ENCODE peak calls at places on chromosome 6, in eight cellular contexts. One of them, this sample, is unnamed.

GRCh38 chr6:33278392-33278741 is 1.4 kb downstream of the B3GALT4 start:
- DNase-seq in stimulated activated CD4-positive, alpha-beta T cell treated with anti-CD3 and anti-CD28 coated beads, Interleukin-1b, Interleukin-23, amount 100 ng/mL, for 1 hour: no peak
- DNase-seq in memory B cell: no peak
- DNase-seq in stimulated activated CD8-positive, alpha-beta memory T cell treated with anti-CD3 and anti-CD28 coated beads, Interleukin-2, amount 100 ng/mL, for 1 hour: no peak
- DNase-seq in NCI-H1092: no peak
- DNase-seq in iPS-NIHi11: no peak
- DNase-seq in activated CD4-positive, alpha-beta T cell treated with anti-CD3 and anti-CD28 coated beads, Interleukin-2, amount 50 U/mL, for 1 hour: no peak
- DNase-seq in effector memory CD4-positive, alpha-beta T cell: no peak
- DNase-seq in this sample: no peak

GRCh38 chr6:135759831-135760230 is 91.7 kb upstream of the PDE7B start:
- DNase-seq in stimulated activated CD4-positive, alpha-beta T cell treated with anti-CD3 and anti-CD28 coated beads, Interleukin-1b, Interleukin-23, amount 100 ng/mL, for 1 hour: no peak
- DNase-seq in memory B cell: no peak
- DNase-seq in stimulated activated CD8-positive, alpha-beta memory T cell treated with anti-CD3 and anti-CD28 coated beads, Interleukin-2, amount 100 ng/mL, for 1 hour: no peak
- DNase-seq in NCI-H1092: no peak
- DNase-seq in iPS-NIHi11: no peak
- DNase-seq in activated CD4-positive, alpha-beta T cell treated with anti-CD3 and anti-CD28 coated beads, Interleukin-2, amount 50 U/mL, for 1 hour: no peak
- DNase-seq in effector memory CD4-positive, alpha-beta T cell: no peak
- DNase-seq in this sample: no peak

GRCh38 chr6:137488736-137489409 is 5.3 kb downstream of the OLIG3 start:
- DNase-seq in stimulated activated CD4-positive, alpha-beta T cell treated with anti-CD3 and anti-CD28 coated beads, Interleukin-1b, Interleukin-23, amount 100 ng/mL, for 1 hour: no peak
- DNase-seq in memory B cell: no peak
- DNase-seq in stimulated activated CD8-positive, alpha-beta memory T cell treated with anti-CD3 and anti-CD28 coated beads, Interleukin-2, amount 100 ng/mL, for 1 hour: no peak
- DNase-seq in NCI-H1092: no peak
- DNase-seq in iPS-NIHi11: peak
- DNase-seq in activated CD4-positive, alpha-beta T cell treated with anti-CD3 and anti-CD28 coated beads, Interleukin-2, amount 50 U/mL, for 1 hour: no peak
- DNase-seq in effector memory CD4-positive, alpha-beta T cell: no peak
- DNase-seq in this sample: no peak

GRCh38 chr6:169868458-169868857 is 117.0 kb downstream of the ERMARD start:
- DNase-seq in stimulated activated CD4-positive, alpha-beta T cell treated with anti-CD3 and anti-CD28 coated beads, Interleukin-1b, Interleukin-23, amount 100 ng/mL, for 1 hour: no peak
- DNase-seq in memory B cell: peak
- DNase-seq in stimulated activated CD8-positive, alpha-beta memory T cell treated with anti-CD3 and anti-CD28 coated beads, Interleukin-2, amount 100 ng/mL, for 1 hour: peak
- DNase-seq in NCI-H1092: no peak
- DNase-seq in iPS-NIHi11: no peak
- DNase-seq in activated CD4-positive, alpha-beta T cell treated with anti-CD3 and anti-CD28 coated beads, Interleukin-2, amount 50 U/mL, for 1 hour: peak
- DNase-seq in effector memory CD4-positive, alpha-beta T cell: no peak
- DNase-seq in this sample: peak

GRCh38 chr6:38352636-38353035 is 287.1 kb downstream of the BTBD9 start:
- DNase-seq in stimulated activated CD4-positive, alpha-beta T cell treated with anti-CD3 and anti-CD28 coated beads, Interleukin-1b, Interleukin-23, amount 100 ng/mL, for 1 hour: no peak
- DNase-seq in memory B cell: no peak
- DNase-seq in stimulated activated CD8-positive, alpha-beta memory T cell treated with anti-CD3 and anti-CD28 coated beads, Interleukin-2, amount 100 ng/mL, for 1 hour: no peak
- DNase-seq in NCI-H1092: no peak
- DNase-seq in iPS-NIHi11: no peak
- DNase-seq in activated CD4-positive, alpha-beta T cell treated with anti-CD3 and anti-CD28 coated beads, Interleukin-2, amount 50 U/mL, for 1 hour: no peak
- DNase-seq in effector memory CD4-positive, alpha-beta T cell: no peak
- DNase-seq in this sample: no peak

GRCh38 chr6:1376653-1377052 is 12.7 kb upstream of the FOXF2 start:
- DNase-seq in stimulated activated CD4-positive, alpha-beta T cell treated with anti-CD3 and anti-CD28 coated beads, Interleukin-1b, Interleukin-23, amount 100 ng/mL, for 1 hour: no peak
- DNase-seq in memory B cell: no peak
- DNase-seq in stimulated activated CD8-positive, alpha-beta memory T cell treated with anti-CD3 and anti-CD28 coated beads, Interleukin-2, amount 100 ng/mL, for 1 hour: no peak
- DNase-seq in NCI-H1092: no peak
- DNase-seq in iPS-NIHi11: no peak
- DNase-seq in activated CD4-positive, alpha-beta T cell treated with anti-CD3 and anti-CD28 coated beads, Interleukin-2, amount 50 U/mL, for 1 hour: no peak
- DNase-seq in effector memory CD4-positive, alpha-beta T cell: no peak
- DNase-seq in this sample: no peak

GRCh38 chr6:79421707-79422484 is 115.3 kb downstream of the LCA5 start:
- DNase-seq in stimulated activated CD4-positive, alpha-beta T cell treated with anti-CD3 and anti-CD28 coated beads, Interleukin-1b, Interleukin-23, amount 100 ng/mL, for 1 hour: no peak
- DNase-seq in memory B cell: no peak
- DNase-seq in stimulated activated CD8-positive, alpha-beta memory T cell treated with anti-CD3 and anti-CD28 coated beads, Interleukin-2, amount 100 ng/mL, for 1 hour: no peak
- DNase-seq in NCI-H1092: peak
- DNase-seq in iPS-NIHi11: no peak
- DNase-seq in activated CD4-positive, alpha-beta T cell treated with anti-CD3 and anti-CD28 coated beads, Interleukin-2, amount 50 U/mL, for 1 hour: no peak
- DNase-seq in effector memory CD4-positive, alpha-beta T cell: no peak
- DNase-seq in this sample: no peak

GRCh38 chr6:16959789-16960188 is 142.1 kb upstream of the STMND1 start:
- DNase-seq in stimulated activated CD4-positive, alpha-beta T cell treated with anti-CD3 and anti-CD28 coated beads, Interleukin-1b, Interleukin-23, amount 100 ng/mL, for 1 hour: no peak
- DNase-seq in memory B cell: no peak
- DNase-seq in stimulated activated CD8-positive, alpha-beta memory T cell treated with anti-CD3 and anti-CD28 coated beads, Interleukin-2, amount 100 ng/mL, for 1 hour: no peak
- DNase-seq in NCI-H1092: no peak
- DNase-seq in iPS-NIHi11: no peak
- DNase-seq in activated CD4-positive, alpha-beta T cell treated with anti-CD3 and anti-CD28 coated beads, Interleukin-2, amount 50 U/mL, for 1 hour: no peak
- DNase-seq in effector memory CD4-positive, alpha-beta T cell: no peak
- DNase-seq in this sample: no peak

GRCh38 chr6:163962627-163963117 is 548.2 kb downstream of the QKI start:
- DNase-seq in stimulated activated CD4-positive, alpha-beta T cell treated with anti-CD3 and anti-CD28 coated beads, Interleukin-1b, Interleukin-23, amount 100 ng/mL, for 1 hour: no peak
- DNase-seq in memory B cell: no peak
- DNase-seq in stimulated activated CD8-positive, alpha-beta memory T cell treated with anti-CD3 and anti-CD28 coated beads, Interleukin-2, amount 100 ng/mL, for 1 hour: no peak
- DNase-seq in NCI-H1092: no peak
- DNase-seq in iPS-NIHi11: no peak
- DNase-seq in activated CD4-positive, alpha-beta T cell treated with anti-CD3 and anti-CD28 coated beads, Interleukin-2, amount 50 U/mL, for 1 hour: no peak
- DNase-seq in effector memory CD4-positive, alpha-beta T cell: no peak
- DNase-seq in this sample: peak

GRCh38 chr6:43773050-43773956 is 3.3 kb downstream of the VEGFA start:
- DNase-seq in stimulated activated CD4-positive, alpha-beta T cell treated with anti-CD3 and anti-CD28 coated beads, Interleukin-1b, Interleukin-23, amount 100 ng/mL, for 1 hour: no peak
- DNase-seq in memory B cell: peak
- DNase-seq in stimulated activated CD8-positive, alpha-beta memory T cell treated with anti-CD3 and anti-CD28 coated beads, Interleukin-2, amount 100 ng/mL, for 1 hour: no peak
- DNase-seq in NCI-H1092: no peak
- DNase-seq in iPS-NIHi11: peak
- DNase-seq in activated CD4-positive, alpha-beta T cell treated with anti-CD3 and anti-CD28 coated beads, Interleukin-2, amount 50 U/mL, for 1 hour: peak
- DNase-seq in effector memory CD4-positive, alpha-beta T cell: no peak
- DNase-seq in this sample: peak

GRCh38 chr6:4610256-4610655 is 165.9 kb upstream of the CDYL start:
- DNase-seq in stimulated activated CD4-positive, alpha-beta T cell treated with anti-CD3 and anti-CD28 coated beads, Interleukin-1b, Interleukin-23, amount 100 ng/mL, for 1 hour: no peak
- DNase-seq in memory B cell: no peak
- DNase-seq in stimulated activated CD8-positive, alpha-beta memory T cell treated with anti-CD3 and anti-CD28 coated beads, Interleukin-2, amount 100 ng/mL, for 1 hour: no peak
- DNase-seq in NCI-H1092: no peak
- DNase-seq in iPS-NIHi11: no peak
- DNase-seq in activated CD4-positive, alpha-beta T cell treated with anti-CD3 and anti-CD28 coated beads, Interleukin-2, amount 50 U/mL, for 1 hour: no peak
- DNase-seq in effector memory CD4-positive, alpha-beta T cell: no peak
- DNase-seq in this sample: no peak

GRCh38 chr6:111691345-111692225 is 85.9 kb upstream of the TRAF3IP2 start:
- DNase-seq in stimulated activated CD4-positive, alpha-beta T cell treated with anti-CD3 and anti-CD28 coated beads, Interleukin-1b, Interleukin-23, amount 100 ng/mL, for 1 hour: no peak
- DNase-seq in memory B cell: no peak
- DNase-seq in stimulated activated CD8-positive, alpha-beta memory T cell treated with anti-CD3 and anti-CD28 coated beads, Interleukin-2, amount 100 ng/mL, for 1 hour: no peak
- DNase-seq in NCI-H1092: no peak
- DNase-seq in iPS-NIHi11: no peak
- DNase-seq in activated CD4-positive, alpha-beta T cell treated with anti-CD3 and anti-CD28 coated beads, Interleukin-2, amount 50 U/mL, for 1 hour: no peak
- DNase-seq in effector memory CD4-positive, alpha-beta T cell: no peak
- DNase-seq in this sample: no peak

GRCh38 chr6:47631248-47632196 is 66.9 kb upstream of the ADGRF4 start:
- DNase-seq in stimulated activated CD4-positive, alpha-beta T cell treated with anti-CD3 and anti-CD28 coated beads, Interleukin-1b, Interleukin-23, amount 100 ng/mL, for 1 hour: no peak
- DNase-seq in memory B cell: no peak
- DNase-seq in stimulated activated CD8-positive, alpha-beta memory T cell treated with anti-CD3 and anti-CD28 coated beads, Interleukin-2, amount 100 ng/mL, for 1 hour: no peak
- DNase-seq in NCI-H1092: peak
- DNase-seq in iPS-NIHi11: peak
- DNase-seq in activated CD4-positive, alpha-beta T cell treated with anti-CD3 and anti-CD28 coated beads, Interleukin-2, amount 50 U/mL, for 1 hour: no peak
- DNase-seq in effector memory CD4-positive, alpha-beta T cell: no peak
- DNase-seq in this sample: no peak

This sample was measured in NCI-H510A.